ENCODE peak calls at places on chromosomes 5 and 9, in ten cellular contexts. D is IMR-90, C is uterus, V is mesendoderm, L is coronary artery, S is lung, J is fibroblast of the aortic adventitia, H is right lobe of liver, R is fibroblast of pulmonary artery, Q is spleen. W is an unnamed sample.

GRCh38 chr5:174599992-174600391 is 124.4 kb upstream of the MSX2 start:
- DNase-seq in D (no peak), C (no peak), V (peak; percentile 80), L (no peak), S (no peak), J (no peak), H (no peak), R (no peak), Q (no peak), W (no peak)

GRCh38 chr5:6598351-6598900 is 34.4 kb downstream of the NSUN2 start:
- DNase-seq in D (peak; percentile 11), C (no peak), V (no peak), L (no peak), S (no peak), J (peak; percentile 58), H (peak; percentile 51), R (peak; percentile 62), Q (no peak), W (peak; percentile 31)

GRCh38 chr5:168681556-168682183 is 102.5 kb upstream of the PANK3 start:
- DNase-seq in D (peak; percentile 57), C (peak; percentile 31), V (no peak), L (peak; percentile 87), S (no peak), J (peak; percentile 89), H (peak; percentile 90), R (peak; percentile 80), Q (peak; percentile 83), W (no peak)

GRCh38 chr9:129237804-129238203 is 59.7 kb upstream of the IER5L start:
- DNase-seq in D (no peak), C (no peak), V (no peak), L (no peak), S (no peak), J (no peak), H (no peak), R (no peak), Q (peak; percentile 42), W (no peak)

GRCh38 chr9:136219276-136219675 is 14.3 kb upstream of the LHX3 start:
- DNase-seq in D (peak; percentile 58), C (no peak), V (no peak), L (no peak), S (no peak), J (no peak), H (no peak), R (no peak), Q (no peak), W (no peak)

GRCh38 chr5:133287500-133287899 is 235.7 kb downstream of the HSPA4 start:
- DNase-seq in D (peak; percentile 44), C (peak; percentile 27), V (peak; percentile 38), L (no peak), S (no peak), J (peak; percentile 43), H (peak; percentile 59), R (peak; percentile 47), Q (no peak), W (peak; percentile 46)

GRCh38 chr5:83564069-83564749 is 92.7 kb downstream of the VCAN start:
- DNase-seq in D (peak; percentile 63), C (no peak), V (peak; percentile 42), L (no peak), S (no peak), J (peak; percentile 82), H (no peak), R (peak; percentile 79), Q (no peak), W (no peak)

GRCh38 chr9:95516736-95517558 is at the start of gene PTCH1:
- DNase-seq in D (peak; percentile 52), C (peak; percentile 50), V (peak; percentile 69), L (no peak), S (no peak), J (peak; percentile 53), H (no peak), R (peak; percentile 55), Q (no peak), W (peak; percentile 97)

GRCh38 chr5:81789033-81789432 is 38.1 kb upstream of the SSBP2 start:
- DNase-seq in D (peak; percentile 73), C (no peak), V (peak; percentile 26), L (no peak), S (no peak), J (no peak), H (no peak), R (peak; percentile 39), Q (no peak), W (no peak)

GRCh38 chr5:111730659-111731382 is 26.2 kb downstream of the NREP start:
- DNase-seq in D (no peak), C (no peak), V (no peak), L (no peak), S (no peak), J (no peak), H (peak; percentile 54), R (no peak), Q (no peak), W (no peak)

GRCh38 chr9:32430720-32431119 is 46.3 kb downstream of the ACO1 start:
- DNase-seq in D (peak; percentile 73), C (no peak), V (no peak), L (no peak), S (no peak), J (peak; percentile 76), H (no peak), R (peak; percentile 78), Q (no peak), W (peak; percentile 35)

GRCh38 chr9:98944130-98945074 is 695 bp downstream of the COL15A1 start:
- DNase-seq in D (no peak), C (peak; percentile 34), V (no peak), L (peak; percentile 85), S (no peak), J (no peak), H (no peak), R (no peak), Q (no peak), W (no peak)

GRCh38 chr9:98942906-98943681 is 613 bp upstream of the COL15A1 start:
- DNase-seq in D (no peak), C (no peak), V (no peak), L (peak; percentile 61), S (no peak), J (no peak), H (no peak), R (no peak), Q (no peak), W (no peak)

GRCh38 chr9:98940278-98940677 is 3.4 kb upstream of the COL15A1 start:
- DNase-seq in D (no peak), C (no peak), V (no peak), L (peak; percentile 33), S (no peak), J (no peak), H (peak; percentile 13), R (no peak), Q (no peak), W (no peak)

GRCh38 chr9:98941946-98942523 is 1.7 kb upstream of the COL15A1 start:
- DNase-seq in D (no peak), C (no peak), V (no peak), L (peak; percentile 66), S (no peak), J (no peak), H (no peak), R (no peak), Q (no peak), W (no peak)

DNA sequence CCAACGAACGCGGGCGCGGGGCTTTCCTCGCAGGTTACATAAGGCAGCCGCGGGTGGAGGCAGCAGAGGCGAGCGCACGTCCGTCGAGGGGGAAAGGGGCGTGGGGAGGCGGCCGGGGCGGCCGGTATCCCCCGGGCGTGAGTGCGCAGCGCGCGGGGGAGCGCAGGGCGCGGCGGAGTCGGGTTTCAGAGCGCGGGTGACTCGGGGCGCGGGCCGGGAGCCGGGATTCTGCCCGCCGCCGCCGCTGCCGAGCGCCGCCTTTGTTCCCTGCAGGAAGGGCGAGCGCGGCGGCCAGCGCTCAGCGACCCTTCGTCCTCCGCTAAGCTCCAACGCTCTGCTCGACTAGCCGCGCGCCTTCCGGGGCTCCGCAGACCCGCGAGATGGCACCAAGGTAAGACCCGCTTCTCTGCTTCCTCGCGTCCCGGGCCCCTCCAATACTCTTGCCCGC is at the start of gene COL15A1:
- DNase-seq in D (no peak), C (peak; percentile 66), V (peak; percentile 39), L (peak; percentile 79), S (no peak), J (no peak), H (no peak), R (no peak), Q (no peak), W (no peak)
- H3K4me3 ChIP-seq in D (peak within 1 kb of the TSS; percentile 99), C (peak within 1 kb of the TSS; percentile 56), V (peak within 1 kb of the TSS; percentile 40), L (peak within 1 kb of the TSS; percentile 80), S (no peak within 1 kb of the TSS), J (peak within 1 kb of the TSS; percentile 52), H (peak within 1 kb of the TSS; percentile 11), R (peak within 1 kb of the TSS; percentile 17), Q (peak within 1 kb of the TSS; percentile 32), W (peak within 1 kb of the TSS; percentile 19)

DNA sequence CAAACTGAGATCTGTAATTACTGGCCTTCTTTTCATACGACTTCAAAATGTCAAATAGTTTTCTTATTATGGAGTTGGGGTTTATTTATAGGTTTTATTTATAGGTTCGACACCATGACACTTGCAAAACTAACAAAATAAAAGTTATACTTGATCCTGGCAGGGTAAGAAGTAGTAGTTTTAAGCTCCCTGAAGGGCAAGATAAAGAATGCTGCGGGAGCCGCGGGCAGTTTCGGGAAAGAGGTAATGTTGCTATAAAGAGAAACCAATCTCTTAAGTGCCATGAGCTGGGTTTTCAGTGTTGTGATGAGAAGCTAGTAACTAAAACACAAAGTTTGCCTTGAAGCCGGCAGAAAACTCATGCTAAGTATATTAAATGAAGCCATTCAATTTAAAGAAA is 24.8 kb downstream of the PTPN3 start:
- DNase-seq in D (no peak), C (no peak), V (no peak), L (no peak), S (no peak), J (no peak), H (no peak), R (no peak), Q (no peak), W (no peak)
- H3K4me3 ChIP-seq in D (no peak overlapping the region), C (no peak overlapping the region), V (no peak overlapping the region), L (peak overlapping the region; percentile 32), S (no peak overlapping the region), J (no peak overlapping the region), H (no peak overlapping the region), R (no peak overlapping the region), Q (no peak overlapping the region), W (no peak overlapping the region)

GRCh38 chr5:102759289-102759688 is 4.2 kb downstream of the PAM start:
- DNase-seq in D (no peak), C (no peak), V (no peak), L (no peak), S (no peak), J (no peak), H (no peak), R (no peak), Q (no peak), W (no peak)
- H3K4me3 ChIP-seq in D (no peak overlapping the region), C (no peak overlapping the region), V (no peak overlapping the region), L (no peak overlapping the region), S (no peak overlapping the region), J (no peak overlapping the region), H (no peak overlapping the region), R (no peak overlapping the region), Q (no peak overlapping the region), W (no peak overlapping the region)

DNA sequence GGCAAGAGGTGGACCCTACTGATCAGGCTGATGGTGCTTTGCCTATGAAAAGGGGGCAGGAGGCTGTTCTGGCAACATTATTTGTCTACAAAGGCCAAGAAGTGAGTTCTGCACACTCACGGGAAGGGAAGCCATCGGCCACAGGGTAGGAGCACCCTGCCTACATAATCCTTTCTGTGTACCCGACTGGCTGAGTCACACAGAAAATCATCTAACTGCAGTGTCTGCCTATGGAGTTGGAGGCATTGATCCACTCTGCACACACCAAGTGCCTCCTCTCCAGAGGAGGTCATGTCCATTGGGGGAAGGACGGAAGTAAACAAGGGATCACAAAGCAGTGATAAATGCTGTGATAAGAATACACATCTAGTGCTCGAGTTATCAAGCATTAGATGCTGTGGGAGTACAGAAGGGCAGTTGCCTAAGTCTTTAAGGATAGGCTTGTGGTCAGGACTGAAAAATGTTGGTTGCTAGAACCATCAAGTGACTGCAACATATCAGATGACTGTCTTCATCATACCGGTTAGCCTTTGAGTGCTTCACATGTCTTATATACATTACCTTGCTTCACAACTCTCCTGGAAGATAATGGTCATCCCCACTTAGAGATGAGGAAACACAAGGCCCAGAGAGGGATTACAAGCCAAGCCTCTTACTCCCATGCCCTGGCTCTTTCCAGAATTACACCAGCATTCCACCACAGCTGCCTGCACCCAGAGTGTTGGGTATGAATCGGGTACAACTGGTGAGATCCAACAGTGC is 1.3 kb upstream of the SLC2A8 start:
- DNase-seq in D (no peak), C (no peak), V (no peak), L (no peak), S (no peak), J (no peak), H (no peak), R (no peak), Q (peak; percentile 58), W (no peak)
- H3K4me3 ChIP-seq in D (no peak overlapping the region), C (no peak overlapping the region), V (no peak overlapping the region), L (peak overlapping the region; percentile 99), S (no peak overlapping the region), J (no peak overlapping the region), H (peak overlapping the region; percentile 61), R (no peak overlapping the region), Q (peak overlapping the region; percentile 79), W (no peak overlapping the region)

W was measured in SJSA1.